ENCODE peak calls at places on chromosomes 6 and 20, in five cellular contexts. V is mesothelial cell of epicardium, X is kidney epithelial cell, J is lung, R is HTR-8/SVneo. F is an unnamed sample.

GRCh38 chr6:113574147-113574546 is 283.0 kb upstream of the MARCKS start:
- DNase-seq in V (no peak), X (no peak), J (no peak), R (no peak), F (no peak)

GRCh38 chr6:20401403-20402180 is at the start of gene E2F3:
- DNase-seq in V (peak), X (peak), J (peak), R (peak), F (peak)

GRCh38 chr6:168088161-168089106 is 9.4 kb upstream of the FRMD1 start:
- DNase-seq in V (peak), X (peak), J (no peak), R (peak), F (no peak)

GRCh38 chr6:24910850-24911712 is 24.7 kb downstream of the RIPOR2 start:
- DNase-seq in V (peak), X (no peak), J (peak), R (peak), F (peak)

GRCh38 chr20:61923371-61924166 is 142.1 kb downstream of the TAF4 start:
- DNase-seq in V (no peak), X (no peak), J (no peak), R (no peak), F (no peak)

GRCh38 chr6:16136536-16137450 is 7.9 kb downstream of the MYLIP start:
- DNase-seq in V (no peak), X (peak), J (no peak), R (peak), F (peak)

GRCh38 chr6:21679761-21680265 is 86.3 kb downstream of the SOX4 start:
- DNase-seq in V (no peak), X (peak), J (no peak), R (peak), F (no peak)

GRCh38 chr6:136180729-136181128 is 69.4 kb downstream of the MTFR2 start:
- DNase-seq in V (no peak), X (no peak), J (no peak), R (no peak), F (no peak)

GRCh38 chr20:24766826-24767622 is 182.0 kb upstream of the CST7 start:
- DNase-seq in V (peak), X (no peak), J (no peak), R (no peak), F (no peak)

GRCh38 chr6:66538548-66539135 is 831.6 kb upstream of the EYS start:
- DNase-seq in V (no peak), X (no peak), J (no peak), R (no peak), F (no peak)

GRCh38 chr6:124974770-124975377 is 12.6 kb downstream of the RNF217 start:
- DNase-seq in V (no peak), X (no peak), J (no peak), R (no peak), F (no peak)

GRCh38 chr6:3405679-3406078 is 51.2 kb downstream of the SLC22A23 start:
- DNase-seq in V (no peak), X (no peak), J (no peak), R (no peak), F (no peak)

GRCh38 chr6:39882567-39882953 is 51.7 kb downstream of the MOCS1 start:
- DNase-seq in V (no peak), X (peak), J (peak), R (peak), F (peak)

F was measured in thyroid gland.